ENCODE peak calls at places on chromosome 15, in ten cellular contexts. W, R, H, J, I, P, O, K, G and Y are unnamed samples.

GRCh38 chr15:62145015-62145735 is 19.9 kb downstream of the C2CD4B start:
- DNase-seq in W (no peak), R (no peak), H (no peak), J (no peak), I (no peak), P (no peak), O (no peak), K (no peak), G (no peak), Y (no peak)

GRCh38 chr15:68152342-68152741 is 52.8 kb downstream of the CALML4 start:
- DNase-seq in W (no peak), R (peak), H (no peak), J (no peak), I (no peak), P (no peak), O (no peak), K (no peak), G (no peak), Y (no peak)

GRCh38 chr15:66850078-66850991 is 148.3 kb downstream of the SMAD6 start:
- DNase-seq in W (no peak), R (no peak), H (no peak), J (peak), I (peak), P (no peak), O (no peak), K (peak), G (no peak), Y (peak)

GRCh38 chr15:25796395-25796794 is 66.7 kb downstream of the ATP10A start:
- DNase-seq in W (no peak), R (no peak), H (no peak), J (no peak), I (no peak), P (no peak), O (no peak), K (no peak), G (no peak), Y (no peak)

GRCh38 chr15:42749266-42749665 is 12.3 kb upstream of the CDAN1 start:
- DNase-seq in W (no peak), R (no peak), H (no peak), J (no peak), I (no peak), P (no peak), O (no peak), K (no peak), G (no peak), Y (no peak)

GRCh38 chr15:57012557-57012956 is 94.1 kb downstream of the TCF12 start:
- DNase-seq in W (no peak), R (no peak), H (no peak), J (no peak), I (no peak), P (no peak), O (no peak), K (no peak), G (no peak), Y (no peak)

GRCh38 chr15:55742927-55743614 is at the start of gene PRTG:
- DNase-seq in W (no peak), R (peak), H (peak), J (peak), I (peak), P (peak), O (peak), K (no peak), G (no peak), Y (peak)

GRCh38 chr15:78993931-78994530 is 49.2 kb upstream of the CTSH start:
- DNase-seq in W (no peak), R (no peak), H (no peak), J (no peak), I (no peak), P (no peak), O (no peak), K (no peak), G (no peak), Y (peak)